ENCODE peak calls at places on chromosomes 3 and 15, in five cellular contexts. B is mesothelial cell of epicardium; P is epithelial cell of esophagus; J is naive thymus-derived CD4-positive, alpha-beta T cell; V is fibroblast of lung. S is an unnamed sample.

GRCh38 chr15:52011711-52012144 is 7.3 kb upstream of the MAPK6 start:
- DNase-seq in B (no peak), P (no peak), J (no peak), V (peak; percentile 31), S (no peak)

GRCh38 chr3:88141458-88142083 is 8.2 kb upstream of the C3orf38 start:
- DNase-seq in B (no peak), P (peak; percentile 76), J (no peak), V (peak; percentile 62), S (no peak)

GRCh38 chr3:53303957-53304356 is 43.4 kb downstream of the DCP1A start:
- DNase-seq in B (no peak), P (no peak), J (no peak), V (no peak), S (no peak)

GRCh38 chr3:123423806-123424205 is 25.1 kb downstream of the ADCY5 start:
- DNase-seq in B (no peak), P (no peak), J (no peak), V (no peak), S (no peak)

GRCh38 chr3:73521936-73522335 is 102.8 kb downstream of the PDZRN3 start:
- DNase-seq in B (no peak), P (no peak), J (no peak), V (no peak), S (no peak)

GRCh38 chr15:51876169-51876568 is 46.7 kb downstream of the TMOD3 start:
- DNase-seq in B (no peak), P (peak; percentile 68), J (no peak), V (no peak), S (no peak)

GRCh38 chr3:40054568-40055222 is 245.3 kb downstream of the MYRIP start:
- DNase-seq in B (no peak), P (no peak), J (no peak), V (no peak), S (no peak)

GRCh38 chr15:48073881-48074280 is 46.9 kb upstream of the SLC24A5 start:
- DNase-seq in B (no peak), P (no peak), J (no peak), V (no peak), S (no peak)

GRCh38 chr3:105353485-105354161 is 13.1 kb upstream of the ALCAM start:
- DNase-seq in B (no peak), P (peak; percentile 73), J (no peak), V (peak; percentile 63), S (no peak)

GRCh38 chr3:161266731-161267150 is 45.6 kb downstream of the NMD3 start:
- DNase-seq in B (no peak), P (peak; percentile 84), J (no peak), V (peak; percentile 76), S (no peak)

GRCh38 chr3:128282392-128283196 is 129.3 kb downstream of the EEFSEC start:
- DNase-seq in B (no peak), P (peak; percentile 10), J (no peak), V (peak; percentile 54), S (peak; percentile 18)

GRCh38 chr15:82646250-82647044 is 716 bp downstream of the CPEB1 start:
- DNase-seq in B (no peak), P (no peak), J (no peak), V (no peak), S (no peak)

GRCh38 chr15:90519688-90520087 is 10.0 kb upstream of the CRTC3 start:
- DNase-seq in B (no peak), P (peak; percentile 30), J (no peak), V (peak; percentile 48), S (no peak)

GRCh38 chr15:85767785-85768529 is 26.8 kb downstream of the KLHL25 start:
- DNase-seq in B (no peak), P (no peak), J (no peak), V (no peak), S (no peak)

GRCh38 chr3:16311960-16312451 is 47.0 kb downstream of the OXNAD1 start:
- DNase-seq in B (no peak), P (peak; percentile 80), J (no peak), V (no peak), S (peak; percentile 76)

GRCh38 chr15:59931642-59932296 is 72.3 kb upstream of the FOXB1 start:
- DNase-seq in B (no peak), P (no peak), J (no peak), V (no peak), S (no peak)

GRCh38 chr3:13950042-13950441 is 70.2 kb upstream of the WNT7A start:
- DNase-seq in B (no peak), P (no peak), J (no peak), V (no peak), S (no peak)

GRCh38 chr15:59377940-59378339 is 5.3 kb upstream of the MYO1E start:
- DNase-seq in B (no peak), P (no peak), J (no peak), V (no peak), S (no peak)

GRCh38 chr3:112086018-112086854 is at the start of gene C3orf52:
- DNase-seq in B (peak; percentile 65), P (peak; percentile 91), J (peak; percentile 42), V (peak; percentile 63), S (peak; percentile 66)

S was measured in activated CD8-positive, alpha-beta T cell treated with anti-CD3 and anti-CD28 coated beads, Interleukin-2, amount 10 ng/mL, durations not matched to agents 7 days and 5 days.